ENCODE peak calls at places on chromosomes 5 and 9, in six cellular contexts. F is tibial nerve, Z is uterus, B is colonic mucosa, Y is SK-N-SH, J is heart right ventricle. K is an unnamed sample. For H3K4me1, the result is how much of the 10 kb centered on the place peaks cover.

GRCh38 chr9:73137286-73137899 is 14.3 kb upstream of the ANXA1 start:
- DNase-seq in F (no peak), Z (no peak), B (no peak), Y (no peak), J (no peak), K (no peak)

GRCh38 chr5:109694451-109694891 is 4.7 kb downstream of the MAN2A1 start:
- DNase-seq in F (no peak), Z (no peak), B (no peak), Y (no peak), J (no peak), K (no peak)

GRCh38 chr9:131266301-131267229 is 9.7 kb downstream of the FAM78A start:
- DNase-seq in F (no peak), Z (no peak), B (no peak), Y (no peak), J (no peak), K (no peak)

GRCh38 chr5:32499261-32499660 is 54.7 kb upstream of the ZFR start:
- DNase-seq in F (no peak), Z (no peak), B (no peak), Y (no peak), J (no peak), K (no peak)

GRCh38 chr5:143583385-143583784 is 179.9 kb upstream of the NR3C1 start:
- DNase-seq in F (no peak), Z (no peak), B (no peak), Y (no peak), J (no peak), K (no peak)

GRCh38 chr9:21684231-21684630 is 118.2 kb upstream of the MTAP start:
- DNase-seq in F (no peak), Z (no peak), B (no peak), Y (no peak), J (no peak), K (no peak)

GRCh38 chr5:124990723-124991122 is 244.3 kb upstream of the ZNF608 start:
- DNase-seq in F (no peak), Z (no peak), B (peak), Y (no peak), J (no peak), K (peak)

GRCh38 chr5:73253047-73253660 is 80.2 kb downstream of the TMEM174 start:
- DNase-seq in F (no peak), Z (no peak), B (no peak), Y (no peak), J (no peak), K (no peak)

GRCh38 chr5:118017536-118017935 is 970.8 kb downstream of the DTWD2 start:
- DNase-seq in F (no peak), Z (no peak), B (no peak), Y (no peak), J (no peak), K (no peak)

GRCh38 chr5:43497311-43498104 is 13.8 kb upstream of the TMEM267 start:
- DNase-seq in F (no peak), Z (no peak), B (peak), Y (no peak), J (no peak), K (peak)

GRCh38 chr5:110590187-110590586 is 136.3 kb downstream of the TMEM232 start:
- DNase-seq in F (no peak), Z (no peak), B (no peak), Y (no peak), J (no peak), K (no peak)

GRCh38 chr9:87613265-87614111 is 112.4 kb upstream of the CTSL start:
- DNase-seq in F (no peak), Z (no peak), B (no peak), Y (no peak), J (no peak), K (no peak)

GRCh38 chr5:134396274-134396673 is 15.4 kb downstream of the CDKN2AIPNL start:
- DNase-seq in F (no peak), Z (no peak), B (no peak), Y (no peak), J (no peak), K (no peak)

GRCh38 chr5:116517557-116517956 is 57.1 kb downstream of the SEMA6A start:
- DNase-seq in F (no peak), Z (no peak), B (no peak), Y (no peak), J (no peak), K (no peak)

GRCh38 chr5:116516021-116516420 is 58.6 kb downstream of the SEMA6A start:
- DNase-seq in F (no peak), Z (no peak), B (no peak), Y (peak), J (no peak), K (no peak)

GRCh38 chr5:116518423-116518822 is 56.2 kb downstream of the SEMA6A start:
- DNase-seq in F (no peak), Z (no peak), B (peak), Y (no peak), J (no peak), K (peak)

GRCh38 chr5:116510525-116510924 is 64.1 kb downstream of the SEMA6A start:
- DNase-seq in F (no peak), Z (no peak), B (no peak), Y (no peak), J (no peak), K (no peak)

DNA sequence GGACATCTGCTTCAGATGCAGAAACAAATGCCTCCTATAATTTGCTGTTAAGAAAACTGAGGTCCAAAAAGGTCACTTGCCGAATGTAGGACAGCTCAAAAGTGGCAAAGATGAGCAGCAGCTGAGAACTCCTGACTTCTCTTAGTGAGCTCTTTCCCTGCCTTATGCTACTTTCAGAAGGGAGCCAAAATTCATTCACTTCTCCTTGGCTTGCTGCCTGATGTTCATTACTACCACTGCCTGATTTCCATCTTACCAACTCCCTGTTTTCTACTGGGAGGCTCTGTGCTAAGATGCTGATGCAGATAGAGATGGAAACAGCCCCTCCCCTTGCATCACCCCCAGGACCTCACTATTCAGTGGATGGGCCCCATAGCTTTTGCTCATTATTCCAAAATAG is 60.1 kb downstream of the SEMA6A start:
- DNase-seq in F (no peak), Z (no peak), B (no peak), Y (no peak), J (no peak), K (no peak)
- H3K4me1 ChIP-seq in F (under half), Z (under half), B (under half), Y (under half), J (under half), K (under half)

DNA sequence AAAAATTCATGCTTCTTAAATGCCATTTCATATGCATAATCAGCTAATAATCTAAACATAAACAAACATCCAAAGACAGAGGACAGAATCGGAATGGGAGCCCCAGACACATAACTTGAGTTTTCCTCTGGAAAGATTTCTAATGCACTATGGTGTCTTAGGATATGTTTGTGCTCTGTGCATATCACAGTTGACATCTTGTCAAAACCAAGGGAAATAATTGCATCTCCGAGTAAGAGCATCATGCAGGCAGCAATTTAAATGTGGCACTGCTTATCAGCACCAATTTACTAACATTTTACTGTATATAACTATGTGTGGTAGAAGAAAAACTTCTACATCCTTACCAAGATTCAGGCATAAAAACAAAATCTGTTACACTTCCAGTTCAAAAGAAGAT is 217.9 kb downstream of the GLIS3 start:
- DNase-seq in F (no peak), Z (no peak), B (no peak), Y (no peak), J (no peak), K (no peak)
- H3K4me1 ChIP-seq in F (under half), Z (under half), B (under half), Y (under half), J (under half), K (under half)

GRCh38 chr5:151018846-151019245 is 1.5 kb upstream of the GPX3 start:
- DNase-seq in F (no peak), Z (no peak), B (no peak), Y (no peak), J (no peak), K (no peak)

GRCh38 chr5:151019331-151019730 is 1.1 kb upstream of the GPX3 start:
- DNase-seq in F (no peak), Z (no peak), B (no peak), Y (no peak), J (no peak), K (no peak)

GRCh38 chr5:151021771-151022170 is 1.4 kb downstream of the GPX3 start:
- DNase-seq in F (no peak), Z (no peak), B (no peak), Y (no peak), J (no peak), K (no peak)

GRCh38 chr5:151022511-151023018 is 2.2 kb downstream of the GPX3 start:
- DNase-seq in F (no peak), Z (no peak), B (no peak), Y (no peak), J (peak), K (no peak)

DNA sequence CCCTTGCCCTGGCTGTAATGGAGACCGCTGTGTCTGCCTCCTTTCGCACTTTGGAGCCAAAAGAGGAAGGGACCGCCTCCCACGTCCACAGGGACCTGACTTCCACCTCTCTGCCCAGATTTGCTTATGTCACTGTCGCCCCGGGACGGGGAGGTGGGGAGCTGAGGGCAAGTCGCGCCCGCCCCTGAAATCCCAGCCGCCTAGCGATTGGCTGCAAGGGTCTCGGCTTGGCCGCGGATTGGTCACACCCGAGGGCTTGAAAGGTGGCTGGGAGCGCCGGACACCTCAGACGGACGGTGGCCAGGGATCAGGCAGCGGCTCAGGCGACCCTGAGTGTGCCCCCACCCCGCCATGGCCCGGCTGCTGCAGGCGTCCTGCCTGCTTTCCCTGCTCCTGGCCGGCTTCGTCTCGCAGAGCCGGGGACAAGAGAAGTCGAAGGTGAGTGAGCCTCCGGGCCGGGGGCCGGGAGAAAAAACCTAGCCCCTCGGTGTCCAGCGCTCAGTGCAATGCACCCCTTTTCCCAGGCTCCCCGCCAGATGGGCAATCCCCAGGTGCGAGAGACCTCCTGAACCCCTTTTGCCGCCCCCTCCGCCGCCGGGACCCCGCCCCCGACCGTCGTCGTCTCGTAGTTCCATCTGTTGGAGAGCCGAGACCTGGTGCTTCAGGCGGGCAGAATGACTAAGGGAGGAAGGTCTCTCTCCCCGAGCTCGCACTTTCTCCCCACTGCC is at the start of gene GPX3:
- DNase-seq in F (peak), Z (peak), B (peak), Y (peak), J (peak), K (peak)
- H3K4me1 ChIP-seq in F (under half), Z (under half), B (under half), Y (under half), J (half or more), K (under half)

DNA sequence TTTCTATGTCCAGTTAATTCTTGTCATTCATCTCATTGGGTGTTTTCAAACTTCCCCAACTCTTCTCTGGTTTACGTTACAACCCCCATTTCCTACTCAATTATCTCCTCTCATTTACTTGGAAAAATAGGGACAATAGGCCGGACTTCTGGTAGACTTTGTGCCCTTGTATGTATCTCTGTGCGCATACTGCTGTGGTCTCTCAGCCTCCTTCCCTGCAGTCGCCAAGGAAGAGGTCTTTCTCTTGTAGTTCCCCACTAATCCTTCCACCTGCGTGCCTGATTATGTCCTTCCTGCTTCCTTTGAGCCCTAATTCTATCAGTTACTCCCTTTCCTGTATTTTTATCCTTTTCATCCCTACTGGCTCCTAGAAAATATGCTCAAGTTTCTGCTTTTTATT is 176.3 kb downstream of the GDNF start:
- DNase-seq in F (no peak), Z (no peak), B (no peak), Y (no peak), J (no peak), K (no peak)
- H3K4me1 ChIP-seq in F (under half), Z (under half), B (under half), Y (under half), J (under half), K (under half)

GRCh38 chr5:1512541-1513291 is 11.0 kb downstream of the LPCAT1 start:
- DNase-seq in F (no peak), Z (peak), B (no peak), Y (no peak), J (no peak), K (peak)
- H3K4me1 ChIP-seq in F (under half), Z (under half), B (under half), Y (under half), J (under half), K (under half)

GRCh38 chr9:127855522-127855921 is 1.1 kb upstream of the ENG start:
- DNase-seq in F (no peak), Z (no peak), B (no peak), Y (no peak), J (no peak), K (no peak)

GRCh38 chr9:127858041-127858512 is 3.6 kb upstream of the ENG start:
- DNase-seq in F (no peak), Z (peak), B (no peak), Y (peak), J (peak), K (no peak)

GRCh38 chr9:127854169-127854833 is at the start of gene ENG:
- DNase-seq in F (peak), Z (peak), B (peak), Y (peak), J (peak), K (peak)

GRCh38 chr9:127856094-127856740 is 1.8 kb upstream of the ENG start:
- DNase-seq in F (no peak), Z (no peak), B (no peak), Y (no peak), J (no peak), K (no peak)

DNA sequence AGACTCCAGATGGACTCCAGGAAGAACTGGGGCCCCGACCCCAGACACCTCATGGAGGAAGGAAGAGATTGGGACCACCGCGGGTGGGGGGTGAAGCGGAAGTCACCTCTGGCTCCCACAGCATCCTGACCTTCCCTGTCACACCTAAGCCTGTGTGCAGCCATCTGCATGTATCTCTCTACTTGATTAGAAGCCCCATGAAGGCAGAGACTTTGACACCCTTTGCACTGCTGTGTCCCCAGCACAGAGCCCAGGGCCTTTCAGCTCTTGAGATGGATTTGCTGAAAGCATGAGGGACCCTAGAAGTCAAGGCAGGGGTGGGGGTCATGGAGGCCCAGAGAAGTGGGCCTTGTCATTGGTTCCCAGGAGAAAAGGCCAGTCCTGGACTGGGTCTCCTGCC is 2.8 kb upstream of the ENG start:
- DNase-seq in F (no peak), Z (no peak), B (no peak), Y (no peak), J (no peak), K (no peak)
- H3K4me1 ChIP-seq in F (under half), Z (under half), B (under half), Y (under half), J (half or more), K (under half)

GRCh38 chr9:16460711-16461110 is 409.8 kb downstream of the BNC2 start:
- DNase-seq in F (no peak), Z (no peak), B (no peak), Y (no peak), J (no peak), K (no peak)

GRCh38 chr9:16461231-16461840 is 409.1 kb downstream of the BNC2 start:
- DNase-seq in F (no peak), Z (no peak), B (no peak), Y (no peak), J (no peak), K (no peak)

GRCh38 chr9:16461851-16462250 is 408.6 kb downstream of the BNC2 start:
- DNase-seq in F (no peak), Z (no peak), B (no peak), Y (no peak), J (no peak), K (no peak)

GRCh38 chr9:16459421-16460148 is 410.9 kb downstream of the BNC2 start:
- DNase-seq in F (no peak), Z (no peak), B (no peak), Y (no peak), J (no peak), K (no peak)

GRCh38 chr9:16458696-16459420 is 411.6 kb downstream of the BNC2 start:
- DNase-seq in F (no peak), Z (no peak), B (no peak), Y (no peak), J (no peak), K (no peak)
- H3K4me1 ChIP-seq in F (under half), Z (under half), B (under half), Y (under half), J (under half), K (under half)

DNA sequence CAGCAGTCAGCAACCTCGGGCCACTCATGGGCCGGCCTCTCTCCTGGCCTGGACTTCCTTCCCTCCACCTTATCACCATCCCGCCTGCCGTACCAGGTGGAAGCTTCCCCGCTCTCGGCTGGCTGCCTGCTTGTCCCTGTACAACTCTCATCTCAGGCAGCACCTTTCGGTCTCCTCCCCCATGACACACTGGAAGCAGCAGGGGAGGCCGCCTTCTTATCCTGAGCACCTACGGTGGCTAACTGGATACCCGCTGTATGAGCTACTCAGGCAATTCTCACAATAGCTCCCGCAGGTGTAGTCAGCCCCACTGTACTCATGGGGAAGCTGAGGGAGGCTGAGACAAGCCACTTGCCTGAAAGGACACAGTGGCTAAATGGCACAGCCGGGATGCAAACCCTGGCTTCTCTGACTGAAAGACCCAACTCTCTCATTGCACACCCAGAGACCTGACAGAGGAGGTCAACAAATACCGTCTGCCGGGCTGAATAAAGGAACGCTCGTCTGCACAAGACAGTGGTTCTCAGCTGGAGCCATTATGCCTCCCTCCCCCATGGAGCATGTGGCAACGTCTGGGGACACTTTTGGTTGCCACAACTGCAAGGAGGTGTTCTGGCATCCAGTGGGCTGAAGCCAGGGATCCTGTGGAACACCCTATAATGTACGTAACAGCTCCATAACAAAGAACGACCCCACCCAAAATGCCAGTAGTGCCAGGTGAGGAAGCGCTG is 9.6 kb downstream of the STK10 start:
- DNase-seq in F (no peak), Z (no peak), B (no peak), Y (no peak), J (no peak), K (no peak)
- H3K4me1 ChIP-seq in F (under half), Z (under half), B (under half), Y (under half), J (half or more), K (under half)